ENCODE peak calls at places on chromosomes 3 and 15, in seven cellular contexts. U is uterus, O is breast epithelium, P is body of pancreas, X is A549, A is stomach, K is ovary. M is an unnamed sample.

GRCh38 chr3:183244219-183244618 is 8.8 kb upstream of the B3GNT5 start:
- DNase-seq in A (no peak), U (no peak), X (no peak), O (no peak), P (peak), K (no peak), M (no peak)

GRCh38 chr3:11626084-11626463 is 17.6 kb downstream of the VGLL4 start:
- DNase-seq in A (no peak), X (no peak), O (no peak), P (no peak), U (no peak), K (no peak), M (no peak)

GRCh38 chr3:17730318-17730967 is 12.0 kb downstream of the TBC1D5 start:
- DNase-seq in U (no peak), A (no peak), O (no peak), X (no peak), K (no peak), P (no peak), M (no peak)

GRCh38 chr3:163328680-163329079 is 1749.6 kb downstream of the SI start:
- DNase-seq in X (no peak), O (no peak), K (no peak), P (no peak), U (no peak), A (no peak), M (no peak)

GRCh38 chr15:90838066-90838465 is 30.3 kb upstream of the FURIN start:
- DNase-seq in O (no peak), U (no peak), K (no peak), X (no peak), A (no peak), P (no peak), M (no peak)

GRCh38 chr3:151367448-151367847 is 17.1 kb downstream of the P2RY12 start:
- DNase-seq in A (no peak), K (no peak), O (no peak), P (no peak), U (no peak), X (no peak), M (no peak)

GRCh38 chr3:25916286-25916685 is 126.4 kb downstream of the OXSM start:
- DNase-seq in P (no peak), A (no peak), X (no peak), U (no peak), K (no peak), O (no peak), M (no peak)

GRCh38 chr15:88028024-88028423 is 228.5 kb downstream of the NTRK3 start:
- DNase-seq in U (no peak), K (no peak), P (no peak), O (no peak), X (no peak), A (no peak), M (no peak)

GRCh38 chr3:84538597-84538996 is 420.2 kb upstream of the CADM2 start:
- DNase-seq in A (no peak), U (no peak), O (no peak), P (no peak), K (no peak), X (no peak), M (no peak)

DNA sequence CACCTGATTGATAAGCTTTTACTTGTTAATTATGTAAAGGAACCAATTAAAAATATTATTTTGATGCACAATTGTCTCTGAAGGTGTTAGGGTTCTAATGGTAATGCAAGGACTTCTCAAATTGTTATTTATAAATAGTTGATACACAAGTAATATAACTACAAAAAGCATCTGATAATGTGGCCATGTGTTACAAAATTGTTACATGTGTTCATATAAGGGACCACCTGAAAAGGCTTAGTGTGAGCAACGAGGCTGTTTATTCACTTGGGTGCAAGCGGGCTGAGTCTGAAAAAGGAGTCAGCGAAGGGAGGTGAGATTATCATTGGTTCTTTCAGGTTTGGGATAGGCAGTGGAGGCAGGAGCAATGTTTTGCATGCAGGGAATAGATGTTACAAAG is 421.9 kb upstream of the CADM2 start:
- DNase-seq in O (no peak), K (no peak), P (no peak), X (no peak), A (no peak), U (no peak), M (no peak)
- TF ChIP-seq POLR2A in O (no peak), K (no peak), P (no peak), X (no peak), A (no peak), U (no peak), M (no peak)

GRCh38 chr15:44882499-44882968 is 74.0 kb upstream of the TERB2 start:
- DNase-seq in K (no peak), O (no peak), U (no peak), A (no peak), X (no peak), P (no peak), M (no peak)
- TF ChIP-seq POLR2A in K (no peak), O (no peak), U (no peak), A (no peak), X (no peak), P (no peak), M (peak)

DNA sequence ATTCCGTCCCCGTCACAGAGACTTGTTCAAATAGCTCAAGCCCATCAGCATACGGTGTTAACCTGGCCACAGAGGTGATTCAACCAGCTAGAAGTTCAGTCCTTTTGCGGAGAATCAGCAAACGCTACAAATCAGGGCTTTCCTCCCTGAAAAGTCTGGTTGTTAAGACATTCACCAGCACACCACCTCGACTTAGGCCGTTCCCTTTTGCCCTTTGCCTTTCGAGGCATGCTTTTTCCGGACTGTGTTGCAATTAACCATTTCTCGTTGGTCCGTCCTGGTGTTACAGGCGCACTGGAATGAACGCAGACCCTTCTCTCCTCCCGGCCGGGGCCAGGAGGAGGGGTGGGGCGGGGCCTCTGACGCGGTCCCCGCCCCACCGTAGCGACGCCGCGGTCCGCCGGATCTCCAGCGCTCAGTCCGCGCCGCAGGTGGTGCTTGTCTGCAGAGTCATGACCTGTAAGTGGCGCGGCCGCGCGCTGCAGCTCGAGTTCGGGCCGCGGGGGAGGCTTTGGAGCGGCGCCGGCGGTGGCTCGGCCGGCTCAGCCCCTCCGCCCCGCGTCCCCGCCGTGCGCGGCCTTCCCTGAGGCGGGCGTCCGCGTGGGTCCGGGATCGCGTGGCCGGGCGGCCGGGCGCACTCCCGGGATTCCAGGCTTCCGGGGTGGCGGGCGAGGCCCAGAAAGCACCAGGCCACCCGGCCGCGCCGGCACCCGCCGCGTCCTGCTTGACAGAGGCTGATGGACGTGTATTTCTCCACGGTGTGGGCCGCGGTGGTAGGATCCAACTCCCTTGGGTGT is at the start of gene NIT2:
- DNase-seq in O (peak), U (peak), A (peak), X (peak), P (peak), K (peak), M (peak)
- TF ChIP-seq POLR2A in O (no peak), U (peak), A (no peak), X (peak), P (peak), K (peak), M (peak)

DNA sequence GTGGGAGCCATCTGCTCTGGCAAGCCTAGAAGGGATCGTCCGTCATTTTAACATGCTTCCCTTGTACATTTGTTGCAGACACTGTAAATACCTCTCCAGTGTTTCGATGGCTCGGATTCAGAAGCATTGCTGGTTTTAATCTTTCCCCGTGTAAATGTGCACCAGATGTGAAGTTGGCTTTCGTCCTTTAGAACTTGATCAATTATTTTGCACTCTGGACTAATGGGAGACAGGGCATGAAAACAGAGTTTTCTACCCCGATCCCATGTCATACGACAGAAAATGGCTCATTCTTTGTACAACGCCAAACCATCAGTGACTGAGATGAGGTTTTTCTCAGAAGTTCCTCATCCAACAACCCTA is 8.7 kb upstream of the KLF13 start:
- DNase-seq in O (no peak), K (no peak), P (no peak), A (no peak), X (no peak), U (no peak), M (no peak)
- TF ChIP-seq POLR2A in O (no peak), K (no peak), P (no peak), A (no peak), X (no peak), U (no peak), M (no peak)

DNA sequence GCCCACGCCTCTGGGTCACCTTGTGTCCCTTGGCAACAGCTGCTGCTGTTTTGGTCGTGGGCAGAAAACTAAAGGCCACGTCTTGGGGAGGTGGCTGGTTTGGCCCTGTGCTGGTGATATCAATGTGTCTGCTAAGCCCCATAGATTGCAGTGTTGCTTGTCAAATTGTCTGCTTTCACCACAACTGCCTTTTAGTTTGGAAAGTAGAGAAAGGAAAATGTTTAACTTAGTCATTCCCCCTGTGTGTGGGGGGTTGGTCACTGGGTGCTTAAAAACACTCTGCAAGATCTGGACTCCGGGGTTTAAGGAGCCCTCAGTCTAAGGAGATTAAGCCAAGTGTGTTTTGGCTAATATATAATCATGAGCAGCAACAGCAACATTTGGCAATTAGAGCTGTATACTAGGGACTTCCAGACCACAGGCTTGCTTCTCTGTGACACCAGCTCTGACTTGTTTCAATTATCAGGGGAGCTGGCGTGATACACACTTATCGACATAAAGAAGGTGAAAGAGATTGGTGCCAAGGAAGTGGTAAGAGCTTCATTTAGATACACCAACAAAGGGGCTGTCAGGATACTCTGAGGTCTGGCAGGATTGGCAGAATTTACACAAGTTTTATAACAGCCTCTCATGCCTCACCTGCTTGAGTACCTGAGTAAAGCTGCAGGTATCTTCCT is 3.5 kb downstream of the SMAD3 start:
- DNase-seq in A (no peak), X (no peak), K (no peak), P (no peak), O (no peak), U (no peak), M (no peak)
- TF ChIP-seq POLR2A in A (no peak), X (no peak), K (no peak), P (no peak), O (no peak), U (no peak), M (no peak)

GRCh38 chr3:197957775-197958103 is 2.3 kb upstream of the LMLN start:
- DNase-seq in A (no peak), X (no peak), P (no peak), O (no peak), K (no peak), U (no peak), M (no peak)
- TF ChIP-seq POLR2A in A (no peak), X (no peak), P (no peak), O (no peak), K (no peak), U (no peak), M (no peak)

GRCh38 chr3:119703900-119704531 is 1.2 kb downstream of the CFAP91 start:
- DNase-seq in A (no peak), K (no peak), O (no peak), U (no peak), X (no peak), P (no peak), M (no peak)

GRCh38 chr3:119700269-119700919 is 2.4 kb upstream of the CFAP91 start:
- DNase-seq in A (no peak), U (no peak), O (no peak), X (no peak), K (no peak), P (peak), M (no peak)

GRCh38 chr3:119697394-119697793 is 5.4 kb upstream of the CFAP91 start:
- DNase-seq in X (no peak), P (no peak), U (no peak), K (no peak), O (no peak), A (no peak), M (no peak)

GRCh38 chr3:119700920-119701734 is 1.7 kb upstream of the CFAP91 start:
- DNase-seq in K (peak), U (no peak), O (no peak), A (no peak), X (no peak), P (no peak), M (no peak)

DNA sequence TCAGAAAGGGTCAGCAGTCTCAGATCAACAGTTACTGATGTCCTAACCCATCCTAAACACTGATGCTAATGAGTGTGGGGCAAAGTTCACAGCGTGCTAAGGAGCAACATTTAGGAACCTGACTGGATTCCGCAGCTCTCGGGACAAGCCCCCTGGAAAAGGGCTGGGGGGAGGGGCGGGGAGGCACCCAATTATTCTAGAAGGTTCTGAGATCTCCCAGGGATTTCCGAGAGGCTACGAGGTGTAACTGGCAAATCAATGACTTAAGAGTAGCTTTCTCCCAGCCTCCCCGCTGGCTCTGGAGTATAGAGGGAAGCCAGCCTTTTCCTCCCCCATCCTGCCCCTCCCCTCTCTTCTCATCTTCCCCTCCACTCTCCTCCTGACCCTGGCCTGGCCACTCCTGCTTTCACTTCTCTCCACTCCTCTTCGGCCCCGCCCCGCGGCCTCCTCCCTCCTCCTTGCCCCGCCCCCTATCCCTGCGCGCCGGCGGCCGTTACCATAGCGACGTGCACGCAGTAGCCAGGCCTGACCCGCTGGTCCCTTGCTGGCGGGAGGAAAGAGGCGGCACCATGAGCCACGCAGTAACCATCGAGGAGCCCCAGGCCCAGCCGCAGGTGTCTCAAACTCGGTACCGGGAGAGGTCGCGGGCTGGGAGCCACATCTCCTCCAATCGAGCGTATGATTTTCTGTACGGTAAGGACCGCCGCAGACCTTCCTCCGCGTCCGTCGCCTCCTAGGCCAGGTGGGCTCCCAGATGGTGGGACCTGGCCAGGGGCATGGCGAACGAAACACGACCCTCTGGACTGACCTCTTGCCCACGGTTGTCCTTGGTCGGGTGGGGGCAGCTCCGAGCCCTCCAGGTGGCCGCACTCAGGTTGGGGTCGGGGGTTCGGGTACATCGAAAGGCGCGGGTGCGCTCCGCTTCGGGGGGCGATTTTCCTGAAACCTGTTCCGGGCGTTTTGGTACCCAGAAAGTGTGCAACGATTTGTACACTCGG is at the start of gene CFAP91:
- DNase-seq in U (peak), O (peak), K (peak), P (peak), X (peak), A (peak), M (peak)
- TF ChIP-seq POLR2A in U (peak), O (no peak), K (peak), P (peak), X (no peak), A (no peak), M (no peak)

DNA sequence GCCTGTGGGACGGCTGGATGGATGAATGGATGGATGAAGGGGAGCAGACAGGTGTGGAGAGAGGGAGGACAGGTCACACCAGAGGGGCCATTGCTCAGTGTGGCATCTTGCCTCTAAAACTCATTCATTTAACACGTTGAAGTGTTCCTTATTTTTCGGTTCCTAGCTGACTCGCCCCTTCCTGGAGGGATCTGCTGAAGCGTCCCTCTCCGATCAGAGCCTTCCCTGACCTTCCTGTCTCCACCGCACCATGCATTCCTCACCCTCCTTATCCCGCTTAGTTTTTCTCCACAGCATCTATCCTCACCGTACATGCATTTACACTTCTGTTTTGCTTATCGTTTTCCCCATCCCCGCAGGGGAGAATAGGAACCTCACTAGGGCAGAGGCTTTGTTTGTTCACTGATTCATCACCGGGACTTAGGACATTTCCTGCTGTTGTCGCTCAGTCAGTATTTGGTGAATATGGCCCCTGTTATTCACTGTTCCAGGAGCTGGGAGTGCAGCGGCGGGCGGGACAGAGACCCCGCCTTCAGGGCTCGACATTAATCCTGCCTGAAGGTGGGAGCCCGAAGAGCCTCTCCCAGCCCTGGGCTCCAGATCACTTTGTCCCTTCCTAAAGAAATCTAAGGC is 32.0 kb downstream of the FOXL2 start:
- DNase-seq in K (no peak), O (no peak), X (peak), A (no peak), P (no peak), U (no peak), M (no peak)
- TF ChIP-seq POLR2A in K (no peak), O (no peak), X (no peak), A (no peak), P (no peak), U (no peak), M (no peak)

GRCh38 chr3:27485853-27486252 is 1.7 kb upstream of the SLC4A7 start:
- DNase-seq in O (no peak), A (no peak), K (no peak), P (no peak), X (no peak), U (no peak), M (no peak)

GRCh38 chr3:27486328-27486727 is 2.1 kb upstream of the SLC4A7 start:
- DNase-seq in K (no peak), X (no peak), U (no peak), P (no peak), O (no peak), A (no peak), M (no peak)

GRCh38 chr3:27484002-27484844 is at the start of gene SLC4A7:
- DNase-seq in P (peak), K (peak), X (peak), U (peak), A (peak), O (peak), M (peak)

GRCh38 chr3:27479816-27480543 is 4.2 kb downstream of the SLC4A7 start:
- DNase-seq in U (no peak), A (no peak), O (no peak), K (no peak), P (no peak), X (no peak), M (no peak)

GRCh38 chr3:27483117-27484001 is 825 bp downstream of the SLC4A7 start:
- DNase-seq in O (no peak), A (peak), X (peak), U (peak), P (peak), K (peak), M (peak)
- TF ChIP-seq POLR2A in O (no peak), A (no peak), X (no peak), U (peak), P (peak), K (no peak), M (no peak)

DNA sequence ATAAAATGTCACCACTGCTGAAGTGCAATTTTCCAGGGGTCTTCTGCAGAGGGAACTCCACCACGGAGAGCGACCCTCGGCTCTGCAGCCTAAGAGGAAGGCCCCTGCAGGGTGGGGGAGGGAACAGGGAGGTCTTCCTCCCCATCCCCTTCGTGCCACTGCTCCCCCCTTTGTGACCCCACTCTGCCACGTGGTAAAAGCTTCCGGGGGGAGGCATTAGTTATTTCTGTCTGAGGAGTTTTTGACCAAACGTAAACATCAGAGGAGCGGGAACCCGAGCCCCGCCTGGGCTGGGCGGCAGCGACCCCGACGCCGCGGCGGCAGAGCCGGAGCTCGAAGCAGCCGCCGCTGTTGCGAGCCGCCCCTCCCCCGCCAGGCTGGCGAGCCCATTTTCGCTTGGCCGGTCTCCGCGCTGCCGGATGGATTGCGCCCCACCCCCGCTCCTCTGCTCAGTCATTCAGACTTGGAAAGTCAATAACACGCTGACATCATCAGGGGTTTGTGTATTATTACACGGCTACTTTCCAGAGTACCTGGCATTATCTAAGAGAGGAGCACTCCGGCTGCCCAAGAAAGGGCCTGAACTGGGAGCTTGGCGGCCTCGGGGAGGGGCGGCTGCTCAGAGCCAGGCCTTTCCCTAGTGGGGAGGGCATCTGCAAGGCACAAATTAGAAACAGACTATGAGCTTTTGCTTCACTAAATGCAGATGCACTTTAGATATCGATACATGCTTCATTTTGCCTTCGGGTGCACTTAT is 162.5 kb upstream of the TBL1XR1 start:
- DNase-seq in X (peak), A (peak), O (peak), K (peak), P (peak), U (peak), M (peak)
- TF ChIP-seq POLR2A in X (no peak), A (no peak), O (no peak), K (no peak), P (peak), U (peak), M (no peak)

M was measured in GM12891.